ENCODE peak calls at places on chromosomes 4 and X, in six cellular contexts. R is hepatocyte; Q is choroid plexus epithelial cell; J is cardiac muscle cell; U is small intestine; A is CD4-positive, CD25-positive, alpha-beta regulatory T cell. K is an unnamed sample.

GRCh38 chrX:19739683-19740082 is 147.7 kb downstream of the SH3KBP1 start:
- DNase-seq in R (peak; percentile 54), Q (peak; percentile 77), J (peak; percentile 73), U (peak; percentile 63), A (peak; percentile 26), K (peak; percentile 68)

GRCh38 chr4:149522031-149522430 is 293.6 kb downstream of the IQCM start:
- DNase-seq in R (no peak), Q (no peak), J (no peak), U (no peak), A (no peak), K (no peak)

GRCh38 chr4:131248314-131248713 is 1900.8 kb upstream of the PCDH10 start:
- DNase-seq in R (no peak), Q (no peak), J (no peak), U (no peak), A (no peak), K (no peak)

GRCh38 chr4:89757154-89757723 is 79.7 kb downstream of the SNCA start:
- DNase-seq in R (no peak), Q (no peak), J (no peak), U (no peak), A (no peak), K (no peak)

GRCh38 chr4:158636619-158637018 is 35.1 kb downstream of the C4orf46 start:
- DNase-seq in R (no peak), Q (no peak), J (no peak), U (no peak), A (no peak), K (no peak)

GRCh38 chr4:169108303-169108702 is 98.2 kb upstream of the CBR4 start:
- DNase-seq in R (no peak), Q (no peak), J (no peak), U (no peak), A (no peak), K (no peak)

GRCh38 chrX:10620121-10620699 is at the start of gene MID1:
- DNase-seq in R (peak; percentile 78), Q (peak; percentile 87), J (peak; percentile 87), U (peak; percentile 55), A (no peak), K (peak; percentile 81)

GRCh38 chr4:17064959-17065358 is 166.5 kb upstream of the LDB2 start:
- DNase-seq in R (no peak), Q (no peak), J (no peak), U (no peak), A (no peak), K (no peak)

GRCh38 chr4:42280327-42281095 is 116.8 kb upstream of the SHISA3 start:
- DNase-seq in R (peak; percentile 37), Q (peak; percentile 40), J (peak; percentile 46), U (peak; percentile 14), A (no peak), K (no peak)

GRCh38 chr4:3791910-3792542 is 25.8 kb downstream of the ADRA2C start:
- DNase-seq in R (peak; percentile 83), Q (peak; percentile 25), J (peak; percentile 39), U (peak; percentile 20), A (no peak), K (no peak)

GRCh38 chrX:23919148-23919547 is 11.3 kb downstream of the CXorf58 start:
- DNase-seq in R (no peak), Q (no peak), J (no peak), U (no peak), A (no peak), K (no peak)

GRCh38 chr4:119046263-119046662 is 89.4 kb upstream of the MYOZ2 start:
- DNase-seq in R (no peak), Q (peak; percentile 26), J (no peak), U (no peak), A (no peak), K (peak; percentile 95)

GRCh38 chrX:8349816-8350544 is 114.7 kb upstream of the VCX3B start:
- DNase-seq in R (no peak), Q (no peak), J (no peak), U (no peak), A (no peak), K (no peak)

GRCh38 chr4:27360651-27361347 is 500.2 kb downstream of the STIM2 start:
- DNase-seq in R (peak; percentile 64), Q (peak; percentile 15), J (peak; percentile 46), U (no peak), A (no peak), K (no peak)

GRCh38 chr4:114052227-114052626 is 72.8 kb upstream of the ARSJ start:
- DNase-seq in R (no peak), Q (no peak), J (no peak), U (no peak), A (no peak), K (no peak)

GRCh38 chr4:70280567-70280966 is 38.2 kb downstream of the CSN3 start:
- DNase-seq in R (no peak), Q (no peak), J (no peak), U (no peak), A (no peak), K (no peak)

GRCh38 chr4:126448093-126448820 is 1133.5 kb downstream of the FAT4 start:
- DNase-seq in R (no peak), Q (peak; percentile 9), J (no peak), U (no peak), A (no peak), K (no peak)

GRCh38 chr4:100828986-100829685 is 311.3 kb upstream of the EMCN start:
- DNase-seq in R (no peak), Q (no peak), J (peak; percentile 25), U (peak; percentile 18), A (no peak), K (no peak)

GRCh38 chrX:129661369-129661768 is 6.6 kb upstream of the APLN start:
- DNase-seq in R (no peak), Q (no peak), J (no peak), U (peak; percentile 4), A (no peak), K (no peak)

GRCh38 chr4:105624530-105624929 is 72.1 kb downstream of the ARHGEF38 start:
- DNase-seq in R (no peak), Q (peak; percentile 48), J (peak; percentile 78), U (peak; percentile 96), A (no peak), K (no peak)

GRCh38 chr4:16083217-16084191 is at the start of gene PROM1:
- DNase-seq in R (peak; percentile 57), Q (no peak), J (no peak), U (peak; percentile 29), A (no peak), K (no peak)

GRCh38 chr4:139718833-139719232 is 53.2 kb downstream of the MGST2 start:
- DNase-seq in R (no peak), Q (no peak), J (no peak), U (no peak), A (no peak), K (no peak)

GRCh38 chr4:77990904-77991358 is 66.2 kb upstream of the FRAS1 start:
- DNase-seq in R (no peak), Q (no peak), J (no peak), U (no peak), A (no peak), K (no peak)

GRCh38 chr4:142549726-142550463 is 296.2 kb downstream of the INPP4B start:
- DNase-seq in R (peak; percentile 37), Q (peak; percentile 63), J (peak; percentile 54), U (peak; percentile 70), A (no peak), K (no peak)

GRCh38 chr4:180960758-180961401 is 1282.3 kb upstream of the TENM3 start:
- DNase-seq in R (peak; percentile 5), Q (no peak), J (no peak), U (no peak), A (no peak), K (no peak)

GRCh38 chr4:52907510-52907909 is 45.4 kb downstream of the RASL11B start:
- DNase-seq in R (no peak), Q (no peak), J (no peak), U (no peak), A (no peak), K (no peak)

GRCh38 chrX:129954804-129955203 is 27.6 kb upstream of the BCORL1 start:
- DNase-seq in R (no peak), Q (no peak), J (no peak), U (no peak), A (no peak), K (no peak)

GRCh38 chrX:149829751-149830191 is 48.0 kb downstream of the MAGEA9 start:
- DNase-seq in R (no peak), Q (peak; percentile 68), J (peak; percentile 33), U (no peak), A (no peak), K (no peak)

GRCh38 chr4:173505924-173506779 is 23.9 kb downstream of the HAND2 start:
- DNase-seq in R (peak; percentile 61), Q (peak; percentile 49), J (peak; percentile 77), U (peak; percentile 43), A (no peak), K (no peak)

GRCh38 chrX:64205441-64205734 is at the start of gene AMER1:
- DNase-seq in R (no peak), Q (no peak), J (no peak), U (no peak), A (no peak), K (no peak)

GRCh38 chrX:134998246-134998645 is 7.5 kb downstream of the SMIM10 start:
- DNase-seq in R (no peak), Q (no peak), J (no peak), U (no peak), A (no peak), K (no peak)

GRCh38 chr4:71231073-71231752 is 107.6 kb upstream of the SLC4A4 start:
- DNase-seq in R (peak; percentile 33), Q (no peak), J (peak; percentile 62), U (peak; percentile 91), A (no peak), K (peak; percentile 92)

DNA sequence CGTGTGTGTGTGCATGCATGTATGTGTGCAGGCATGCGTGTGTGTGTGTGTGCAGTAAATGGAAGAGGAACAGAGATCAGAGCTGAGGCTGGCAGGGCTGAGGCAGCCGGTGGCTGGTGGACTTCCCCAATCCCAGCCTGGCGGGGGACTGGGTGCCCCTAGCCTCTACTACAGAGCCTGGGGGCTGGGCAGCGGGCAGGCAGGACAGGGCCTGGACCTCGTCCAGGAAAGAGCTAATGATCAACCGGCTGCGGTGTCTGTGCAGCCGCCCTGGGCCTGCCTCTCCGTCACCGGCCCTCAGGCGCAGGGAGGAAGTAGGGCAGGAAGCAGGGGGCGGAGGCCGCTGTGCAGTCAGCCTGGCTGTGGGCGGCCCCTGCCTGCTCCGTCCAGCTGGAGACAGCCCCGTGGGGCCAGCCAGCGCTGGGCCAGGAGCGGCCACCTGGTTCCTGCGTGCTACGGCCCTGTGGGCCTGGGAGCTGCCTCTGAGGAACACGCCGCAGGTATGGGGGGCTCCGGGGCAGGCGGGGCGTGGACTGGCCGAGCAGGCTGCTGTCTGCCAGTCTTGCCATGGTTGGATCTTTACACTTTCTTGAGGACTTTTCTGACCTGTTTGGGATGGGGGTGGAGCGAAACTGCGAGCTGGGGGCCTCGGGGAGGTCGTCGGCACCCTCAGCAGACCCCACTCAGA is at the start of gene SH3TC1:
- DNase-seq in R (peak; percentile 96), Q (peak; percentile 92), J (peak; percentile 93), U (peak; percentile 90), A (peak; percentile 47), K (peak; percentile 92)
- H3K4me3 ChIP-seq in R (peak within 1 kb of the TSS; percentile 9), Q (peak within 1 kb of the TSS; percentile 62), J (no peak within 1 kb of the TSS), U (peak within 1 kb of the TSS; percentile 21), A (peak within 1 kb of the TSS; percentile 79), K (peak within 1 kb of the TSS; percentile 59)

GRCh38 chrX:103533428-103534216 is 14.3 kb upstream of the RAB40A start:
- DNase-seq in R (peak; percentile 88), Q (peak; percentile 83), J (peak; percentile 84), U (peak; percentile 57), A (peak; percentile 46), K (peak; percentile 16)
- H3K4me3 ChIP-seq in R (no peak overlapping the region), Q (peak overlapping the region; percentile 52), J (peak overlapping the region; percentile 27), U (no peak overlapping the region), A (peak overlapping the region; percentile 61), K (peak overlapping the region; percentile 45)

GRCh38 chr4:76028242-76028859 is 5.1 kb upstream of the CXCL10 start:
- DNase-seq in R (no peak), Q (peak; percentile 26), J (peak; percentile 46), U (peak; percentile 82), A (no peak), K (no peak)
- H3K4me3 ChIP-seq in R (no peak overlapping the region), Q (peak overlapping the region; percentile 47), J (no peak overlapping the region), U (no peak overlapping the region), A (no peak overlapping the region), K (peak overlapping the region; percentile 21)

GRCh38 chrX:101415180-101416130 is 7.4 kb downstream of the HNRNPH2 start:
- DNase-seq in R (peak; percentile 73), Q (peak; percentile 85), J (peak; percentile 84), U (peak; percentile 75), A (peak; percentile 23), K (no peak)
- H3K4me3 ChIP-seq in R (no peak overlapping the region), Q (no peak overlapping the region), J (no peak overlapping the region), U (no peak overlapping the region), A (no peak overlapping the region), K (no peak overlapping the region)

K was measured in ascending aorta.